ENCODE peak calls at places on chromosomes 2 and 18, in seven cellular contexts. P is upper lobe of right lung, B is astrocyte, H is bronchial epithelial cell, N is breast epithelium, I is right atrium auricular region, F is mucosa of descending colon. X is an unnamed sample.

GRCh38 chr2:17518212-17519154 is at the start of gene RAD51AP2:
- DNase-seq in N (peak), H (peak), B (peak), I (peak), F (peak), P (peak), X (peak)

GRCh38 chr2:231425811-231426703 is 30.5 kb downstream of the B3GNT7 start:
- DNase-seq in F (peak), I (no peak), H (no peak), B (no peak), N (no peak), P (no peak), X (no peak)

GRCh38 chr18:8858888-8859511 is 153.6 kb downstream of the MTCL1 start:
- DNase-seq in F (no peak), B (peak), H (peak), P (no peak), N (no peak), I (no peak), X (peak)

GRCh38 chr18:23107718-23108117 is 27.6 kb upstream of the CABLES1 start:
- DNase-seq in P (no peak), B (no peak), H (no peak), I (no peak), N (no peak), F (no peak), X (no peak)

GRCh38 chr2:38104598-38104997 is 28.6 kb upstream of the CYP1B1 start:
- DNase-seq in I (no peak), F (no peak), H (no peak), B (no peak), P (no peak), N (no peak), X (no peak)

GRCh38 chr2:68719912-68720311 is 14.7 kb upstream of the ARHGAP25 start:
- DNase-seq in F (no peak), B (no peak), P (no peak), H (no peak), N (no peak), I (no peak), X (no peak)

GRCh38 chr2:241637233-241638062 is at the start of gene ATG4B:
- DNase-seq in I (peak), N (peak), H (peak), B (peak), F (peak), P (peak), X (peak)

GRCh38 chr2:171478345-171478744 is 43.9 kb upstream of the CYBRD1 start:
- DNase-seq in N (no peak), P (no peak), F (no peak), I (no peak), B (peak), H (peak), X (no peak)

GRCh38 chr2:9655441-9656269 is 24.9 kb upstream of the YWHAQ start:
- DNase-seq in H (no peak), F (no peak), I (no peak), P (no peak), B (peak), N (no peak), X (peak)

GRCh38 chr2:96138146-96139145 is at the start of gene ASTL:
- DNase-seq in N (no peak), B (no peak), H (peak), F (peak), I (no peak), P (peak), X (peak)

GRCh38 chr2:40325111-40325510 is 126.8 kb downstream of the SLC8A1 start:
- DNase-seq in P (no peak), B (no peak), I (no peak), F (no peak), H (no peak), N (no peak), X (peak)

GRCh38 chr18:61530681-61531080 is 197.5 kb downstream of the CDH20 start:
- DNase-seq in B (no peak), H (no peak), I (no peak), F (no peak), P (no peak), N (no peak), X (no peak)

GRCh38 chr2:171687287-171688128 is at the start of gene DYNC1I2:
- DNase-seq in N (peak), F (peak), P (peak), I (peak), H (peak), B (peak), X (peak)

GRCh38 chr18:34978953-34979608 is 62.1 kb upstream of the MAPRE2 start:
- DNase-seq in B (peak), N (peak), P (peak), H (peak), F (peak), I (peak), X (peak)

GRCh38 chr18:78794031-78794430 is 185.6 kb upstream of the SALL3 start:
- DNase-seq in P (no peak), H (no peak), F (no peak), B (no peak), I (no peak), N (no peak), X (no peak)
- H3K4me3 ChIP-seq in P (no peak), H (no peak), F (no peak), B (no peak), I (no peak), N (no peak), X (no peak)

GRCh38 chr2:119169717-119170116 is 11.2 kb upstream of the C1QL2 start:
- DNase-seq in P (no peak), B (no peak), F (no peak), H (no peak), I (no peak), N (no peak), X (no peak)
- TF ChIP-seq CTCF in P (no peak), B (no peak), F (no peak), H (no peak), I (no peak), N (no peak), X (no peak)

DNA sequence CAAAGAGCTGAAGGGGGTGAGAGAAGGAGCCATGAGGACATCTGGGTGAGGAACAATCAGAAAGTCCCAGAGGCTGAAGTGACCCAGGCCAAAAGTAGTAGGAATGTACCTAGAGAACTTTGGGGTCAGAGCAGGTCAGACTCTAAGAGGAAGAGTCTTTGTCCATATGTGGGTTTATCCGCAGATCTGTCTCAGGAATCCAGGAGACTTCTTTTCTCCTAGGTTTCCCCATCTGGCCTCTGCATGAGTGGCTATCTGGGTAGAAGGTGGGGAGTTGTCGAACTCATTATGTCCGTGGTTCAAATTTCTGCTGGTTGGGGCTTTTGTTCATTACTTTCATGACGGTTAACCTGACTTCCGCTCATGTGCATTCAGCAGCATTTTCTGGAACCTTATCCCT is 1.8 kb downstream of the LIPG start:
- DNase-seq in I (no peak), H (no peak), F (no peak), N (no peak), B (no peak), P (no peak), X (no peak)
- H3K4me3 ChIP-seq in I (no peak), H (peak), F (no peak), N (no peak), B (peak), P (no peak), X (no peak)

DNA sequence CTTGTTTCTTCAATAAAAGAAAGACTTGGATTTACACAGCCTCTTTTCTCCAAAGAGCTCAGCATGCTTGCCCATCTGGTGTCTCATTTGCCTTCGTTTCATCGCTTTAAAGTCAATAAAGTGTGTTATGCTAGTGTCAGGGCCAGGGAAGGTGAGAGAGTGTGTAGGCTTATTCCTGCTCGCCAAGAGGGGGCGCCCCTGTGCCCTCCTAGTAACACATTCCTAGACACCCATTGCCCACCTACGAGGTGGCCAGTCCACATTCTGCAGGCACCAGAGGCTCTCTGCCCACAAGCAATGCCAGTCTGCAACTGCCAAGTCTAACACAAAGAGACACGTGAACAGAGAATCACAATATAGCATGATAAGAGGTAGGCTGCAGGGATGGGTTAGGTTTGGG is 39.4 kb upstream of the DAPL1 start:
- DNase-seq in N (no peak), F (no peak), I (no peak), H (no peak), P (no peak), B (no peak), X (no peak)
- TF ChIP-seq CTCF in N (no peak), F (no peak), I (no peak), H (peak), P (peak), B (peak), X (peak)

DNA sequence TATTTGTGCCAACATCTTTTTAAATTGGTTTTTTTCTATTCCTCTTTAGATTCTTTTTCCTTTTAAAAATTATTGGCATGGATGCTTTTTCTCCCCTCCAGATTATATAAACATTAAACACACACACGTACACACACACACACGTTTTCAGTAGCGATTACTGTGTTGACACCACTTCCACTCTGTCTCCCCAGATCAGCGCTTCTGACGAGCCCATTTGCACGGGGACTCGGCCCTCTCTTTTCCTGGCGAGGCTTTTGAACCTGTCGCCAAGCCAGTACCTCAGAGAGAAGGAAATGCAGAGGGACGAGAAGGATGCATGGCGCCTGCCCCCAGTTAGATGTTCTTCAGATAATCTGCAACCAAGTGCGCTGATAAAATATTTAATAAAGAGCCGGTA is 1.1 kb upstream of the TBR1 start:
- DNase-seq in B (no peak), N (no peak), F (no peak), H (no peak), P (no peak), I (no peak), X (no peak)
- H3K4me3 ChIP-seq in B (peak), N (peak), F (no peak), H (peak), P (peak), I (peak), X (peak)

GRCh38 chr2:188369365-188369764 is 77.7 kb downstream of the GULP1 start:
- DNase-seq in P (no peak), I (no peak), B (peak), F (no peak), H (peak), N (no peak), X (peak)
- TF ChIP-seq CTCF in P (peak), I (peak), B (peak), F (peak), H (peak), N (peak), X (peak)

GRCh38 chr2:120219291-120219690 is 3.9 kb downstream of the TMEM185B start:
- DNase-seq in P (no peak), I (peak), N (no peak), B (no peak), H (no peak), F (no peak), X (no peak)
- H3K4me3 ChIP-seq in P (no peak), I (no peak), N (no peak), B (no peak), H (no peak), F (no peak), X (no peak)

GRCh38 chr2:234981197-234982095 is 29.6 kb downstream of the SH3BP4 start:
- DNase-seq in B (peak), H (peak), I (peak), N (peak), P (no peak), F (no peak), X (peak)
- TF ChIP-seq CTCF in B (no peak), H (peak), I (no peak), N (no peak), P (no peak), F (no peak), X (peak)

DNA sequence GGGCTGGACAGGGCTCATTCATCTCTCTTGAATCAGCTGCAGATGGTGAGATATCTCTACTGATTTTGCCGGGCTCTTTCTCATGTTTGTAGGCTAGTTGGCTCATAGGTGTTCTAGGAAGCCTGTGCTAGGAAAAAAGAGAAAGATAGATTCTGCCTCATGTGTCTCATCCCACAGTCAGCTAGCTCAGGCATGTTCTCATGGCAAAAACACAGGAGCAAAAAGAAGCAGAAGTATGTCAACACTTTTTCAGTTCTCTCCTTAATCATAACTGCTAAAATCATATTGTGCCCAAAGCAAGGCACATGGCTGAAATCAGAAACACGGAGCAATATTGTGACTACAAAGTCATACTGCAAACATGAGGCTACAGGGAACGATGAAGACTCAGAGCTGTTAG is 572.0 kb upstream of the CNTNAP5 start:
- DNase-seq in I (no peak), B (no peak), F (no peak), P (no peak), H (no peak), N (no peak), X (no peak)
- H3K4me3 ChIP-seq in I (no peak), B (no peak), F (no peak), P (no peak), H (no peak), N (no peak), X (no peak)

DNA sequence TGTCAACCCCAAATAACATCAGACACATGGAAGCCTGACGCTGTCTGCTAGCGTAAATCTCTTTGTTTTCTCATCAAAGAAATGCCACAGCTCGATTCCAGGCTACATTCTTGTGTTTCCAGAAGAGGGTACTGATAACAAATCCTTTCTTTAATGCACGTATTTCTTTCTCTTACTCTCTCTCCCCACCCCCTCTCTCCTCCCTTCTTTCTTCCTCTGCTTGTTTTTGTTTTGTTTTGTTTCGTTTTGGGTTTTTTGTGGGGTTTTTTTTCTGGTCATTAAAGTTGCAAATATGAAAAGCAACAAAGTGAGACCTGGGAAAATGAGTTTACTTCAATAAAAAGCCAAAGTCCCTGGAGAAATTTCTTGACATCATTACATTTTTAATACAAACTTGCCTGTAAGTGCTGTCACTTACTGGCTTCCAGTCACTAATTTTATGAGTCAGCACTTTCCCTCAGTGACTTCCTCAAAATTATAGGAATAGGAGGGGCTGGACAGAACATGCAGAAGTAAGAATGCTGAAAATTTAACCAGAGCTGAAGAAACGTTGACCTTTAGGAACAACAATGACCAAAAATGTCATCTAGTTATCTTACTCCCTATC is 106.7 kb upstream of the NABP1 start:
- DNase-seq in H (peak), F (no peak), P (no peak), I (no peak), B (peak), N (no peak), X (peak)
- TF ChIP-seq CTCF in H (peak), F (no peak), P (peak), I (peak), B (peak), N (no peak), X (peak)